ENCODE peak calls at places on chromosome 1, in four cellular contexts. V, G, T and E are unnamed samples.

GRCh38 chr1:37156646-37157045 is 122.3 kb upstream of the GRIK3 start:
- DNase-seq in T (no peak), V (no peak), G (no peak), E (no peak)

GRCh38 chr1:111748618-111749337 is 6.9 kb upstream of the DDX20 start:
- DNase-seq in G (no peak), V (no peak), T (no peak), E (no peak)

GRCh38 chr1:220271706-220272046 is 577 bp downstream of the RAB3GAP2 start:
- DNase-seq in T (no peak), V (peak), G (peak), E (peak)

GRCh38 chr1:91687452-91687851 is 186.8 kb downstream of the CDC7 start:
- DNase-seq in G (no peak), T (no peak), V (peak), E (no peak)

GRCh38 chr1:119884700-119885099 is 11.6 kb downstream of the ADAM30 start:
- DNase-seq in T (no peak), G (no peak), V (peak), E (no peak)

GRCh38 chr1:11295905-11296304 is 22.9 kb downstream of the UBIAD1 start:
- DNase-seq in G (no peak), V (no peak), T (no peak), E (no peak)

GRCh38 chr1:36583980-36584805 is 101.5 kb upstream of the CSF3R start:
- DNase-seq in G (no peak), V (no peak), T (no peak), E (no peak)

GRCh38 chr1:9454094-9454418 is 85.2 kb upstream of the SLC25A33 start:
- DNase-seq in T (no peak), G (no peak), V (no peak), E (no peak)